ENCODE peak calls at places on chromosomes 16 and 17, in five cellular contexts. One of them, this sample, is unnamed.

GRCh38 chr17:67558740-67559380 is 158.9 kb upstream of the NOL11 start:
- DNase-seq in SJSA1: peak
- DNase-seq in effector CD4-positive, alpha-beta T cell: no peak
- DNase-seq in mesothelial cell of epicardium: no peak
- DNase-seq in Daoy: no peak
- DNase-seq in this sample: no peak

GRCh38 chr16:11692171-11692570 is 23.9 kb downstream of the SNN start:
- DNase-seq in SJSA1: no peak
- DNase-seq in effector CD4-positive, alpha-beta T cell: no peak
- DNase-seq in mesothelial cell of epicardium: no peak
- DNase-seq in Daoy: no peak
- DNase-seq in this sample: no peak

GRCh38 chr17:17313350-17313991 is 10.3 kb downstream of the NT5M start:
- DNase-seq in SJSA1: no peak
- DNase-seq in effector CD4-positive, alpha-beta T cell: peak
- DNase-seq in mesothelial cell of epicardium: no peak
- DNase-seq in Daoy: peak
- DNase-seq in this sample: no peak

GRCh38 chr17:36755586-36755985 is 154.2 kb downstream of the MRM1 start:
- DNase-seq in SJSA1: no peak
- DNase-seq in effector CD4-positive, alpha-beta T cell: peak
- DNase-seq in mesothelial cell of epicardium: no peak
- DNase-seq in Daoy: peak
- DNase-seq in this sample: no peak

GRCh38 chr17:75412455-75413317 is 7.2 kb upstream of the GRB2 start:
- DNase-seq in SJSA1: peak
- DNase-seq in effector CD4-positive, alpha-beta T cell: peak
- DNase-seq in mesothelial cell of epicardium: no peak
- DNase-seq in Daoy: peak
- DNase-seq in this sample: no peak

GRCh38 chr17:80414508-80414802 is 512 bp upstream of the ENDOV start:
- DNase-seq in SJSA1: no peak
- DNase-seq in effector CD4-positive, alpha-beta T cell: no peak
- DNase-seq in mesothelial cell of epicardium: no peak
- DNase-seq in Daoy: peak
- DNase-seq in this sample: no peak

GRCh38 chr16:78377312-78377711 is 277.9 kb downstream of the WWOX start:
- DNase-seq in SJSA1: no peak
- DNase-seq in effector CD4-positive, alpha-beta T cell: no peak
- DNase-seq in mesothelial cell of epicardium: no peak
- DNase-seq in Daoy: no peak
- DNase-seq in this sample: no peak

GRCh38 chr17:29930399-29931010 is 477 bp upstream of the SSH2 start:
- DNase-seq in SJSA1: no peak
- DNase-seq in effector CD4-positive, alpha-beta T cell: no peak
- DNase-seq in mesothelial cell of epicardium: no peak
- DNase-seq in Daoy: peak
- DNase-seq in this sample: no peak

GRCh38 chr16:17414916-17415315 is 55.8 kb downstream of the XYLT1 start:
- DNase-seq in SJSA1: no peak
- DNase-seq in effector CD4-positive, alpha-beta T cell: no peak
- DNase-seq in mesothelial cell of epicardium: no peak
- DNase-seq in Daoy: no peak
- DNase-seq in this sample: no peak

GRCh38 chr16:11405331-11406176 is 60.3 kb downstream of the RMI2 start:
- DNase-seq in SJSA1: no peak
- DNase-seq in effector CD4-positive, alpha-beta T cell: no peak
- DNase-seq in mesothelial cell of epicardium: no peak
- DNase-seq in Daoy: peak
- DNase-seq in this sample: no peak

GRCh38 chr16:726438-727290 is at the start of the genes CCDC78 and HAGHL:
- DNase-seq in SJSA1: no peak
- DNase-seq in effector CD4-positive, alpha-beta T cell: peak
- DNase-seq in mesothelial cell of epicardium: no peak
- DNase-seq in Daoy: peak
- DNase-seq in this sample: no peak

GRCh38 chr17:45235071-45236001 is 13.7 kb downstream of the FMNL1 start:
- DNase-seq in SJSA1: peak
- DNase-seq in effector CD4-positive, alpha-beta T cell: peak
- DNase-seq in mesothelial cell of epicardium: peak
- DNase-seq in Daoy: peak
- DNase-seq in this sample: no peak

GRCh38 chr16:85569615-85570212 is 43.4 kb upstream of the GSE1 start:
- DNase-seq in SJSA1: no peak
- DNase-seq in effector CD4-positive, alpha-beta T cell: no peak
- DNase-seq in mesothelial cell of epicardium: no peak
- DNase-seq in Daoy: peak
- DNase-seq in this sample: no peak

GRCh38 chr16:51155199-51155607 is 4.1 kb upstream of the SALL1 start:
- DNase-seq in SJSA1: peak
- DNase-seq in effector CD4-positive, alpha-beta T cell: no peak
- DNase-seq in mesothelial cell of epicardium: no peak
- DNase-seq in Daoy: peak
- DNase-seq in this sample: no peak

GRCh38 chr17:76929148-76929547 is 60.9 kb downstream of the MGAT5B start:
- DNase-seq in SJSA1: no peak
- DNase-seq in effector CD4-positive, alpha-beta T cell: no peak
- DNase-seq in mesothelial cell of epicardium: no peak
- DNase-seq in Daoy: no peak
- DNase-seq in this sample: no peak

GRCh38 chr17:17565471-17566365 is 25.8 kb downstream of the PEMT start:
- DNase-seq in SJSA1: no peak
- DNase-seq in effector CD4-positive, alpha-beta T cell: no peak
- DNase-seq in mesothelial cell of epicardium: no peak
- DNase-seq in Daoy: no peak
- DNase-seq in this sample: no peak

GRCh38 chr16:12971216-12971615 is 69.8 kb downstream of the SHISA9 start:
- DNase-seq in SJSA1: peak
- DNase-seq in effector CD4-positive, alpha-beta T cell: no peak
- DNase-seq in mesothelial cell of epicardium: peak
- DNase-seq in Daoy: peak
- DNase-seq in this sample: no peak

GRCh38 chr16:68732068-68732680 is 4.9 kb upstream of the CDH1 start:
- DNase-seq in SJSA1: no peak
- DNase-seq in effector CD4-positive, alpha-beta T cell: no peak
- DNase-seq in mesothelial cell of epicardium: peak
- DNase-seq in Daoy: peak
- DNase-seq in this sample: no peak

GRCh38 chr17:58531661-58532554 is 17.5 kb upstream of the MTMR4 start:
- DNase-seq in SJSA1: no peak
- DNase-seq in effector CD4-positive, alpha-beta T cell: peak
- DNase-seq in mesothelial cell of epicardium: peak
- DNase-seq in Daoy: peak
- DNase-seq in this sample: no peak

GRCh38 chr17:71315568-71315967 is 805.3 kb upstream of the SOX9 start:
- DNase-seq in SJSA1: no peak
- DNase-seq in effector CD4-positive, alpha-beta T cell: no peak
- DNase-seq in mesothelial cell of epicardium: no peak
- DNase-seq in Daoy: no peak
- DNase-seq in this sample: no peak

GRCh38 chr17:42077770-42078169 is 20.5 kb downstream of the ZNF385C start:
- DNase-seq in SJSA1: no peak
- DNase-seq in effector CD4-positive, alpha-beta T cell: no peak
- DNase-seq in mesothelial cell of epicardium: no peak
- DNase-seq in Daoy: no peak
- DNase-seq in this sample: no peak

GRCh38 chr16:30924086-30924714 is 828 bp downstream of the FBXL19 start:
- DNase-seq in SJSA1: no peak
- DNase-seq in effector CD4-positive, alpha-beta T cell: no peak
- DNase-seq in mesothelial cell of epicardium: no peak
- DNase-seq in Daoy: no peak
- DNase-seq in this sample: no peak

GRCh38 chr16:59993101-59993500 is 1259.0 kb upstream of the GOT2 start:
- DNase-seq in SJSA1: no peak
- DNase-seq in effector CD4-positive, alpha-beta T cell: no peak
- DNase-seq in mesothelial cell of epicardium: no peak
- DNase-seq in Daoy: no peak
- DNase-seq in this sample: no peak

GRCh38 chr16:57706717-57707116 is 12.1 kb downstream of the DRC7 start:
- DNase-seq in SJSA1: no peak
- DNase-seq in effector CD4-positive, alpha-beta T cell: no peak
- DNase-seq in mesothelial cell of epicardium: no peak
- DNase-seq in Daoy: no peak
- DNase-seq in this sample: no peak

This sample was measured in type B pancreatic cell.